ENCODE peak calls at places on chromosomes 16 and 17, in six cellular contexts. D, N, P, U, H and T are unnamed samples.

GRCh38 chr16:87068316-87068715 is 248.9 kb downstream of the C16orf95 start:
- DNase-seq in D (no peak), N (no peak), P (no peak), U (no peak), H (no peak), T (no peak)

GRCh38 chr16:8866118-8866883 is 2.5 kb downstream of the CARHSP1 start:
- DNase-seq in D (no peak), N (no peak), P (no peak), U (no peak), H (no peak), T (no peak)

GRCh38 chr16:3785413-3785812 is 68.1 kb upstream of the TRAP1 start:
- DNase-seq in D (no peak), N (no peak), P (no peak), U (no peak), H (no peak), T (no peak)

GRCh38 chr17:57872536-57872935 is 22.7 kb upstream of the MRPS23 start:
- DNase-seq in D (no peak), N (no peak), P (no peak), U (no peak), H (no peak), T (no peak)

GRCh38 chr17:79082311-79083190 is 7.9 kb downstream of the ENGASE start:
- DNase-seq in D (peak; percentile 49), N (no peak), P (no peak), U (no peak), H (peak; percentile 36), T (peak; percentile 86)

GRCh38 chr16:57540906-57541753 is 1.3 kb upstream of the ADGRG5 start:
- DNase-seq in D (no peak), N (no peak), P (no peak), U (no peak), H (peak; percentile 82), T (no peak)

GRCh38 chr17:39134878-39135277 is 16.6 kb downstream of the PLXDC1 start:
- DNase-seq in D (no peak), N (no peak), P (no peak), U (no peak), H (no peak), T (no peak)

GRCh38 chr17:61460796-61461585 is 8.8 kb downstream of the TBX4 start:
- DNase-seq in D (no peak), N (peak; percentile 3), P (no peak), U (no peak), H (no peak), T (peak; percentile 9)

GRCh38 chr16:12092347-12092882 is 115.9 kb downstream of the SNX29 start:
- DNase-seq in D (no peak), N (no peak), P (peak; percentile 97), U (no peak), H (peak; percentile 7), T (no peak)

GRCh38 chr16:56252835-56253234 is 61.5 kb downstream of the GNAO1 start:
- DNase-seq in D (no peak), N (no peak), P (no peak), U (no peak), H (no peak), T (no peak)

GRCh38 chr16:11667824-11668589 is at the start of gene SNN:
- DNase-seq in D (peak; percentile 88), N (peak; percentile 82), P (peak; percentile 22), U (no peak), H (peak; percentile 90), T (peak; percentile 87)

GRCh38 chr17:57088298-57088697 is 3.3 kb downstream of the AKAP1 start:
- DNase-seq in D (no peak), N (no peak), P (no peak), U (no peak), H (no peak), T (peak; percentile 51)

GRCh38 chr16:74309789-74310781 is 13.5 kb downstream of the PSMD7 start:
- DNase-seq in D (no peak), N (no peak), P (peak; percentile 56), U (no peak), H (peak; percentile 69), T (peak; percentile 27)

GRCh38 chr17:69898606-69899005 is 176.4 kb upstream of the KCNJ16 start:
- DNase-seq in D (no peak), N (no peak), P (no peak), U (no peak), H (no peak), T (no peak)

GRCh38 chr16:29734826-29735225 is 11.0 kb downstream of the C16orf54 start:
- DNase-seq in D (no peak), N (no peak), P (no peak), U (no peak), H (no peak), T (no peak)

GRCh38 chr16:91484-91883 is 13.5 kb downstream of the MPG start:
- DNase-seq in D (no peak), N (no peak), P (no peak), U (no peak), H (no peak), T (no peak)

GRCh38 chr16:610513-611381 is 20.0 kb upstream of the WFIKKN1 start:
- DNase-seq in D (peak; percentile 45), N (no peak), P (peak; percentile 16), U (no peak), H (peak; percentile 83), T (peak; percentile 90)

GRCh38 chr17:65785109-65785508 is 223.7 kb upstream of the AXIN2 start:
- DNase-seq in D (no peak), N (no peak), P (peak; percentile 98), U (no peak), H (peak; percentile 86), T (no peak)

GRCh38 chr17:81428121-81428515 is 32.9 kb downstream of the BAHCC1 start:
- DNase-seq in D (no peak), N (no peak), P (no peak), U (peak; percentile 57), H (peak; percentile 21), T (no peak)